ENCODE peak calls at places on chromosomes 2 and 18, in five cellular contexts. Q is stomach, D is heart right ventricle, S is tibial artery, H is transverse colon. N is an unnamed sample.

GRCh38 chr18:43870626-43871025 is 593.3 kb upstream of the SYT4 start:
- DNase-seq in S (no peak), H (no peak), Q (no peak), D (no peak), N (no peak)

GRCh38 chr2:216279459-216279858 is 92.8 kb downstream of the MARCHF4 start:
- DNase-seq in Q (no peak), H (no peak), S (peak; percentile 22), D (no peak), N (no peak)

GRCh38 chr2:102717308-102718018 is 44.4 kb upstream of the TMEM182 start:
- DNase-seq in H (no peak), Q (no peak), D (no peak), S (peak; percentile 36), N (no peak)

GRCh38 chr18:53887447-53887846 is 337.0 kb downstream of the MBD2 start:
- DNase-seq in D (no peak), Q (no peak), H (no peak), S (no peak), N (no peak)

GRCh38 chr2:23435250-23436035 is 50.5 kb downstream of the KLHL29 start:
- DNase-seq in Q (peak; percentile 3), H (no peak), S (no peak), D (no peak), N (no peak)

GRCh38 chr2:157174321-157174720 is 83.2 kb upstream of the GALNT5 start:
- DNase-seq in Q (no peak), H (no peak), S (no peak), D (no peak), N (no peak)

GRCh38 chr2:108297436-108298141 is 8.9 kb downstream of the SULT1C2 start:
- DNase-seq in D (no peak), H (no peak), Q (no peak), S (no peak), N (no peak)

GRCh38 chr2:210604666-210605065 is 48.3 kb downstream of the CPS1 start:
- DNase-seq in H (no peak), S (no peak), D (no peak), Q (no peak), N (no peak)

GRCh38 chr2:191932261-191932660 is 85.4 kb upstream of the CAVIN2 start:
- DNase-seq in S (no peak), D (no peak), H (no peak), Q (no peak), N (no peak)

GRCh38 chr18:60070631-60071030 is 170.8 kb downstream of the PMAIP1 start:
- DNase-seq in S (no peak), Q (no peak), H (no peak), D (no peak), N (no peak)

GRCh38 chr2:28704621-28705020 is 47.0 kb upstream of the PPP1CB start:
- DNase-seq in S (no peak), Q (no peak), H (no peak), D (no peak), N (no peak)

GRCh38 chr2:145511946-145512345 is 992.0 kb upstream of the ZEB2 start:
- DNase-seq in S (no peak), Q (no peak), D (no peak), H (no peak), N (no peak)

GRCh38 chr2:45862843-45863242 is 211.4 kb downstream of the PRKCE start:
- DNase-seq in D (no peak), H (no peak), Q (no peak), S (no peak), N (no peak)

GRCh38 chr2:20145497-20146193 is 79.3 kb downstream of the SDC1 start:
- DNase-seq in Q (peak; percentile 42), S (no peak), H (peak; percentile 35), D (no peak), N (no peak)

GRCh38 chr2:233288663-233289062 is 19.0 kb upstream of the SAG start:
- DNase-seq in H (no peak), Q (no peak), S (no peak), D (no peak), N (no peak)

GRCh38 chr18:61765097-61765496 is 127.7 kb downstream of the RNF152 start:
- DNase-seq in Q (no peak), H (no peak), D (no peak), S (no peak), N (no peak)

GRCh38 chr2:176390276-176390675 is 121.0 kb downstream of the MTX2 start:
- DNase-seq in D (no peak), H (no peak), Q (no peak), S (no peak), N (no peak)

GRCh38 chr2:199975297-199975895 is 20.0 kb downstream of the MAIP1 start:
- DNase-seq in H (no peak), D (no peak), S (no peak), Q (no peak), N (no peak)

GRCh38 chr2:43129676-43130547 is 96.5 kb downstream of the ZFP36L2 start:
- DNase-seq in H (peak; percentile 60), Q (peak; percentile 44), S (peak; percentile 67), D (peak; percentile 51), N (no peak)

GRCh38 chr2:157918319-157918718 is 42.2 kb upstream of the ACVR1 start:
- DNase-seq in S (no peak), D (no peak), Q (no peak), H (no peak), N (no peak)

GRCh38 chr18:22705328-22705727 is 227.8 kb upstream of the RBBP8 start:
- DNase-seq in D (no peak), Q (no peak), H (no peak), S (no peak), N (no peak)

GRCh38 chr2:28997237-28997846 is 16.2 kb downstream of the TOGARAM2 start:
- DNase-seq in S (no peak), Q (no peak), H (no peak), D (no peak), N (no peak)

GRCh38 chr2:238848941-238849853 is 1.3 kb downstream of the TWIST2 start:
- DNase-seq in S (no peak), Q (no peak), D (no peak), H (no peak), N (no peak)

GRCh38 chr2:8627019-8627691 is 54.7 kb upstream of the ID2 start:
- DNase-seq in D (no peak), Q (no peak), H (peak; percentile 64), S (no peak), N (no peak)

GRCh38 chr2:8626572-8626971 is 55.3 kb upstream of the ID2 start:
- DNase-seq in H (no peak), D (no peak), S (no peak), Q (no peak), N (no peak)

GRCh38 chr2:8628179-8628869 is 53.5 kb upstream of the ID2 start:
- DNase-seq in Q (no peak), H (no peak), D (no peak), S (no peak), N (peak; percentile 78)

GRCh38 chr2:8628870-8629209 is 53.0 kb upstream of the ID2 start:
- DNase-seq in D (no peak), H (no peak), Q (no peak), S (no peak), N (peak; percentile 74)

GRCh38 chr2:8627692-8628085 is 54.2 kb upstream of the ID2 start:
- DNase-seq in S (no peak), Q (peak; percentile 72), H (peak; percentile 91), D (no peak), N (no peak)
- TF ChIP-seq CTCF in S (no peak), Q (no peak), H (no peak), D (no peak), N (peak; percentile 37)

GRCh38 chr2:236172238-236172865 is 4.2 kb upstream of the GBX2 start:
- DNase-seq in D (no peak), S (no peak), Q (no peak), H (no peak), N (no peak)

GRCh38 chr2:236176417-236176816 is 8.2 kb upstream of the GBX2 start:
- DNase-seq in D (no peak), S (no peak), Q (no peak), H (no peak), N (peak; percentile 32)

GRCh38 chr2:236174608-236175001 is 6.4 kb upstream of the GBX2 start:
- DNase-seq in Q (no peak), S (no peak), H (no peak), D (no peak), N (no peak)

GRCh38 chr2:236172866-236173733 is 4.9 kb upstream of the GBX2 start:
- DNase-seq in H (no peak), Q (no peak), D (no peak), S (no peak), N (no peak)

GRCh38 chr2:236173734-236174607 is 5.8 kb upstream of the GBX2 start:
- DNase-seq in S (no peak), Q (no peak), D (no peak), H (no peak), N (no peak)
- H3K4me1 ChIP-seq in S (peaks cover 19% of the 10 kb centered on the region), Q (peaks cover 51% of the 10 kb centered on the region), D (peaks cover 20% of the 10 kb centered on the region), H (peaks cover 19% of the 10 kb centered on the region), N (no peaks in the 10 kb centered on the region)

GRCh38 chr2:187493180-187493579 is 45.1 kb upstream of the CALCRL start:
- DNase-seq in Q (no peak), H (no peak), D (no peak), S (no peak), N (no peak)
- H3K36me3 ChIP-seq in Q (peaks cover 5% of the 10 kb centered on the region), H (no peaks in the 10 kb centered on the region), D (no peaks in the 10 kb centered on the region), S (peaks cover 35% of the 10 kb centered on the region), N (no peaks in the 10 kb centered on the region)

GRCh38 chr2:138319616-138320015 is 182.0 kb upstream of the SPOPL start:
- DNase-seq in D (no peak), H (no peak), S (no peak), Q (no peak), N (no peak)

GRCh38 chr2:138321458-138321857 is 180.1 kb upstream of the SPOPL start:
- DNase-seq in H (no peak), Q (no peak), D (no peak), S (no peak), N (no peak)

GRCh38 chr2:138323382-138324067 is 178.0 kb upstream of the SPOPL start:
- DNase-seq in D (no peak), Q (no peak), H (no peak), S (no peak), N (no peak)

GRCh38 chr2:138327967-138328366 is 173.6 kb upstream of the SPOPL start:
- DNase-seq in D (no peak), Q (no peak), S (no peak), H (no peak), N (no peak)

GRCh38 chr2:138324068-138324771 is 177.3 kb upstream of the SPOPL start:
- DNase-seq in Q (no peak), S (no peak), H (no peak), D (no peak), N (peak; percentile 2)
- TF ChIP-seq CTCF in Q (no peak), S (no peak), H (no peak), D (no peak), N (no peak)

GRCh38 chr18:77096936-77097886 is 35.4 kb downstream of the MBP start:
- DNase-seq in H (no peak), D (no peak), Q (no peak), S (no peak), N (no peak)
- H3K4me1 ChIP-seq in H (peaks cover 22% of the 10 kb centered on the region), D (peaks cover 38% of the 10 kb centered on the region), Q (peaks cover 66% of the 10 kb centered on the region), S (peaks cover 22% of the 10 kb centered on the region), N (peaks cover 61% of the 10 kb centered on the region)

GRCh38 chr18:62867521-62867920 is 152.2 kb downstream of the PHLPP1 start:
- DNase-seq in Q (no peak), D (no peak), S (no peak), H (no peak), N (no peak)
- H3K36me3 ChIP-seq in Q (peaks cover 5% of the 10 kb centered on the region), D (no peaks in the 10 kb centered on the region), S (no peaks in the 10 kb centered on the region), H (no peaks in the 10 kb centered on the region), N (no peaks in the 10 kb centered on the region)

GRCh38 chr18:212780-213179 is 54.4 kb downstream of the USP14 start:
- DNase-seq in H (no peak), S (no peak), Q (no peak), D (no peak), N (peak; percentile 2)
- TF ChIP-seq CTCF in H (no peak), S (no peak), Q (no peak), D (no peak), N (peak; percentile 41)

N was measured in OCI-LY7.